ENCODE peak calls at places on chromosome 12, in four cellular contexts. D is suprapubic skin, C is PC-9, L is substantia nigra. U is an unnamed sample.

GRCh38 chr12:14901228-14901562 is 15.5 kb upstream of the MGP start:
- DNase-seq in D (no peak), C (no peak), L (no peak), U (peak; percentile 83)

GRCh38 chr12:5723711-5724252 is 221.3 kb downstream of the ANO2 start:
- DNase-seq in D (no peak), C (no peak), L (no peak), U (no peak)

GRCh38 chr12:80175307-80175930 is 76.1 kb downstream of the OTOGL start:
- DNase-seq in D (no peak), C (peak; percentile 48), L (no peak), U (no peak)

GRCh38 chr12:101745481-101745880 is 6.2 kb upstream of the SYCP3 start:
- DNase-seq in D (no peak), C (no peak), L (no peak), U (no peak)

GRCh38 chr12:130155416-130156073 is 6.7 kb upstream of the FZD10 start:
- DNase-seq in D (no peak), C (no peak), L (no peak), U (no peak)

GRCh38 chr12:121175383-121176119 is 34.4 kb upstream of the P2RX4 start:
- DNase-seq in D (no peak), C (no peak), L (no peak), U (no peak)

GRCh38 chr12:15690320-15690719 is 98.9 kb downstream of the EPS8 start:
- DNase-seq in D (no peak), C (no peak), L (no peak), U (no peak)

GRCh38 chr12:122192441-122192840 is 9.5 kb downstream of the LRRC43 start:
- DNase-seq in D (no peak), C (no peak), L (no peak), U (no peak)

GRCh38 chr12:93167331-93167730 is 210.4 kb upstream of the NUDT4 start:
- DNase-seq in D (no peak), C (no peak), L (no peak), U (no peak)

GRCh38 chr12:104358353-104359003 is 54.9 kb downstream of the EID3 start:
- DNase-seq in D (no peak), C (peak; percentile 68), L (peak; percentile 39), U (no peak)

GRCh38 chr12:129819391-129819790 is 84.4 kb downstream of the TMEM132D start:
- DNase-seq in D (no peak), C (no peak), L (no peak), U (no peak)

GRCh38 chr12:113358381-113359132 is at the start of gene PLBD2:
- DNase-seq in D (peak; percentile 97), C (peak; percentile 75), L (peak; percentile 96), U (peak; percentile 91)

GRCh38 chr12:104520242-104520900 is 63.6 kb downstream of the CHST11 start:
- DNase-seq in D (no peak), C (no peak), L (no peak), U (no peak)

GRCh38 chr12:107635139-107635538 is 50.5 kb upstream of the PWP1 start:
- DNase-seq in D (no peak), C (no peak), L (no peak), U (no peak)

GRCh38 chr12:111404362-111405148 is 1.2 kb upstream of the SH2B3 start:
- DNase-seq in D (no peak), C (no peak), L (no peak), U (no peak)

GRCh38 chr12:114134922-114135321 is 168.8 kb upstream of the RBM19 start:
- DNase-seq in D (no peak), C (no peak), L (no peak), U (no peak)

GRCh38 chr12:79086546-79086945 is 222.0 kb downstream of the SYT1 start:
- DNase-seq in D (no peak), C (no peak), L (no peak), U (no peak)

GRCh38 chr12:132275110-132275531 is 54.3 kb downstream of the GALNT9 start:
- DNase-seq in D (no peak), C (no peak), L (no peak), U (no peak)

GRCh38 chr12:11968516-11968915 is 102.2 kb upstream of the BCL2L14 start:
- DNase-seq in D (no peak), C (no peak), L (no peak), U (no peak)

GRCh38 chr12:91811481-91812287 is 334.0 kb downstream of the BTG1 start:
- DNase-seq in D (no peak), C (no peak), L (peak; percentile 49), U (no peak)

GRCh38 chr12:130041983-130042812 is 120.1 kb upstream of the FZD10 start:
- DNase-seq in D (peak; percentile 83), C (no peak), L (peak; percentile 72), U (no peak)

GRCh38 chr12:127750076-127750840 is 516.7 kb upstream of the TMEM132C start:
- DNase-seq in D (no peak), C (no peak), L (no peak), U (no peak)

GRCh38 chr12:128956755-128957154 is 103.5 kb downstream of the GLT1D1 start:
- DNase-seq in D (no peak), C (no peak), L (no peak), U (no peak)

GRCh38 chr12:6074979-6075585 is 49.4 kb downstream of the VWF start:
- DNase-seq in D (no peak), C (no peak), L (no peak), U (no peak)

GRCh38 chr12:41250748-41251147 is 62.6 kb downstream of the PDZRN4 start:
- DNase-seq in D (no peak), C (no peak), L (no peak), U (no peak)

GRCh38 chr12:7282844-7283243 is 21.0 kb upstream of the ACSM4 start:
- DNase-seq in D (no peak), C (no peak), L (no peak), U (no peak)

GRCh38 chr12:56601503-56601902 is 28.6 kb downstream of the BAZ2A start:
- DNase-seq in D (no peak), C (no peak), L (no peak), U (no peak)

GRCh38 chr12:92619730-92620684 is 82.8 kb upstream of the PLEKHG7 start:
- DNase-seq in D (no peak), C (no peak), L (no peak), U (no peak)

GRCh38 chr12:128316078-128316477 is 49.1 kb downstream of the TMEM132C start:
- DNase-seq in D (no peak), C (no peak), L (no peak), U (no peak)

GRCh38 chr12:77189463-77189862 is 124.1 kb upstream of the E2F7 start:
- DNase-seq in D (no peak), C (no peak), L (no peak), U (no peak)

GRCh38 chr12:44497044-44497443 is 379.1 kb downstream of the NELL2 start:
- DNase-seq in D (no peak), C (no peak), L (no peak), U (no peak)

GRCh38 chr12:94730846-94731245 is 80.5 kb upstream of the TMCC3 start:
- DNase-seq in D (no peak), C (no peak), L (no peak), U (no peak)

GRCh38 chr12:132834181-132834711 is 5.6 kb upstream of the GOLGA3 start:
- DNase-seq in D (no peak), C (no peak), L (no peak), U (no peak)

GRCh38 chr12:50661300-50662120 is 102.4 kb upstream of the ATF1 start:
- DNase-seq in D (no peak), C (no peak), L (no peak), U (no peak)

GRCh38 chr12:27807063-27807703 is 27.1 kb upstream of the MANSC4 start:
- DNase-seq in D (no peak), C (no peak), L (no peak), U (no peak)

GRCh38 chr12:130117256-130117655 is 45.0 kb upstream of the FZD10 start:
- DNase-seq in D (no peak), C (no peak), L (no peak), U (no peak)

GRCh38 chr12:95204141-95204866 is 13.0 kb downstream of the FGD6 start:
- DNase-seq in D (no peak), C (peak; percentile 98), L (no peak), U (peak; percentile 90)

GRCh38 chr12:10212623-10213131 is at the start of gene GABARAPL1:
- DNase-seq in D (peak; percentile 94), C (peak; percentile 57), L (peak; percentile 83), U (no peak)

GRCh38 chr12:113470871-113471618 is 626 bp downstream of the LHX5 start:
- DNase-seq in D (no peak), C (no peak), L (no peak), U (no peak)

GRCh38 chr12:82848846-82849245 is 162.1 kb downstream of the TMTC2 start:
- DNase-seq in D (no peak), C (no peak), L (no peak), U (no peak)

DNA sequence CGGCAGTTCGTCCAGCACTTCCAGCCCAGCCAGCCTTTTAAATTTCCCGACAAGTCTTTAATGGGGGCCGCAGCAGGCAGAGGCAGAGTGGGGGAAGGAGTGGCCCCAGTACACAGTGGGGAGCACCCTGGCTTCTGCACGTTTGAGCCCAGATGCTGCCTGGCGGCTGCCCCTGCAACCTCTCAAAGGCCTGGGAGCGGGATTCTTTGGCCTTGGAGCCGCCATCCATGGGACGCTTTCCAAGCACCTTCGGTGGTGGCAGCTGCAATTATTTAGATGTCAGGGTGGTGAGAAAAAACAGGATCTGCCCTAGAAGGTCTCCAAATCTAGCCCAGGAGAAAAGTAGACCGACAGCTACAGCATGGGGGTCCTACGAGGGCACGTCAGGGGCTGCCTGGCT is 46.0 kb downstream of the FAM222A start:
- DNase-seq in D (peak; percentile 53), C (no peak), L (no peak), U (peak; percentile 67)
- H3K27ac ChIP-seq in D (no peak overlapping the region), C (no peak overlapping the region), L (peak overlapping the region; percentile 67), U (no peak overlapping the region)

GRCh38 chr12:49138587-49138986 is 7.4 kb upstream of the TUBA1B start:
- DNase-seq in D (no peak), C (no peak), L (no peak), U (no peak)
- H3K27ac ChIP-seq in D (no peak overlapping the region), C (no peak overlapping the region), L (no peak overlapping the region), U (no peak overlapping the region)

GRCh38 chr12:19596755-19597154 is 157.5 kb downstream of the AEBP2 start:
- DNase-seq in D (no peak), C (no peak), L (no peak), U (no peak)

GRCh38 chr12:19588944-19589343 is 149.7 kb downstream of the AEBP2 start:
- DNase-seq in D (no peak), C (no peak), L (no peak), U (no peak)

GRCh38 chr12:19597304-19598066 is 158.2 kb downstream of the AEBP2 start:
- DNase-seq in D (no peak), C (no peak), L (no peak), U (no peak)

GRCh38 chr12:19591951-19592350 is 152.7 kb downstream of the AEBP2 start:
- DNase-seq in D (no peak), C (no peak), L (no peak), U (no peak)
- H3K27ac ChIP-seq in D (no peak overlapping the region), C (no peak overlapping the region), L (no peak overlapping the region), U (no peak overlapping the region)

DNA sequence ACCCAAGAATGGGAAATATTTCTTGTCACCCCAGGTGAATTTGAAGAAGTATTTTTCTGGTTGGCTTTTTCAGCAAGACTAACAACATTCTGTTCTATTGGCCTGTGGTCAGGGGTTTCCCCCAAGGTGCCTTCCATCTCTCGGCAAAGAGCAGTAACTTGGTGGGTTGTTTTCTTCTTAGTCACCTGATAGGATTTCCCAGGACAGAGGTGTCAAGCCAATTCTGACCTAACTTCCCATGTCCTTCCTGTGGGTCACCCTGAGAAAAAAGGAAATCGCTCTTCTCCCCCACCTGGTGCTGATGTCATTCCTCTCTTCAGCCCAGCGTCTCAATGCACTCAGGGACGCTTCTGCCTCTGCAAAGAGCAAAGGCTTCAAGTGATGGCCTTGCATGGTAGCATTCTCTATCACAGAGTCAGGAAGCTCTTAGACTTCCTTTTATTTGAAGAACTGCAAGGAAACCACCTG is 16.1 kb upstream of the IFNG start:
- DNase-seq in D (no peak), C (no peak), L (no peak), U (no peak)
- H3K27ac ChIP-seq in D (no peak overlapping the region), C (no peak overlapping the region), L (no peak overlapping the region), U (no peak overlapping the region)